ENCODE peak calls at places on chromosomes 3 and 15, in six cellular contexts. One of them, this sample, is unnamed.

GRCh38 chr3:11591401-11592266 is 52.1 kb downstream of the VGLL4 start:
- DNase-seq in fibroblast of the aortic adventitia: peak
- DNase-seq in lower leg skin: no peak
- DNase-seq in brain microvascular endothelial cell: peak
- DNase-seq in Calu3: peak
- DNase-seq in Panc1: no peak
- DNase-seq in this sample: no peak

GRCh38 chr3:39292961-39293360 is 13.1 kb upstream of the CX3CR1 start:
- DNase-seq in Panc1: no peak
- DNase-seq in fibroblast of the aortic adventitia: no peak
- DNase-seq in lower leg skin: no peak
- DNase-seq in Calu3: no peak
- DNase-seq in brain microvascular endothelial cell: no peak
- DNase-seq in this sample: no peak

GRCh38 chr15:39287322-39288195 is 293.3 kb upstream of the THBS1 start:
- DNase-seq in brain microvascular endothelial cell: peak
- DNase-seq in Calu3: no peak
- DNase-seq in Panc1: no peak
- DNase-seq in lower leg skin: no peak
- DNase-seq in fibroblast of the aortic adventitia: no peak
- DNase-seq in this sample: no peak

GRCh38 chr15:44726136-44726535 is 10.2 kb upstream of the TRIM69 start:
- DNase-seq in brain microvascular endothelial cell: no peak
- DNase-seq in fibroblast of the aortic adventitia: peak
- DNase-seq in lower leg skin: peak
- DNase-seq in Calu3: no peak
- DNase-seq in Panc1: no peak
- DNase-seq in this sample: no peak

GRCh38 chr15:89359471-89360293 is 25.1 kb upstream of the POLG start:
- DNase-seq in Panc1: no peak
- DNase-seq in brain microvascular endothelial cell: no peak
- DNase-seq in fibroblast of the aortic adventitia: no peak
- DNase-seq in lower leg skin: no peak
- DNase-seq in Calu3: no peak
- DNase-seq in this sample: no peak

GRCh38 chr15:61032600-61033286 is 196.4 kb downstream of the RORA start:
- DNase-seq in Panc1: no peak
- DNase-seq in fibroblast of the aortic adventitia: peak
- DNase-seq in lower leg skin: no peak
- DNase-seq in Calu3: no peak
- DNase-seq in brain microvascular endothelial cell: no peak
- DNase-seq in this sample: no peak

GRCh38 chr3:171939578-171939977 is 96.4 kb downstream of the TMEM212 start:
- DNase-seq in lower leg skin: no peak
- DNase-seq in Calu3: no peak
- DNase-seq in Panc1: no peak
- DNase-seq in fibroblast of the aortic adventitia: no peak
- DNase-seq in brain microvascular endothelial cell: no peak
- DNase-seq in this sample: no peak

GRCh38 chr3:53513556-53514190 is 19.3 kb downstream of the CACNA1D start:
- DNase-seq in brain microvascular endothelial cell: no peak
- DNase-seq in fibroblast of the aortic adventitia: no peak
- DNase-seq in lower leg skin: no peak
- DNase-seq in Calu3: peak
- DNase-seq in Panc1: no peak
- DNase-seq in this sample: no peak

GRCh38 chr3:127454051-127454450 is 136.5 kb downstream of the TPRA1 start:
- DNase-seq in brain microvascular endothelial cell: no peak
- DNase-seq in Calu3: no peak
- DNase-seq in fibroblast of the aortic adventitia: no peak
- DNase-seq in Panc1: no peak
- DNase-seq in lower leg skin: no peak
- DNase-seq in this sample: peak

GRCh38 chr15:32688151-32688639 is 29.6 kb upstream of the GREM1 start:
- DNase-seq in Panc1: peak
- DNase-seq in lower leg skin: no peak
- DNase-seq in fibroblast of the aortic adventitia: no peak
- DNase-seq in brain microvascular endothelial cell: peak
- DNase-seq in Calu3: peak
- DNase-seq in this sample: no peak

GRCh38 chr3:167862104-167862785 is 126.7 kb downstream of the SERPINI1 start:
- DNase-seq in lower leg skin: no peak
- DNase-seq in brain microvascular endothelial cell: no peak
- DNase-seq in Calu3: no peak
- DNase-seq in Panc1: no peak
- DNase-seq in fibroblast of the aortic adventitia: no peak
- DNase-seq in this sample: no peak

GRCh38 chr15:82585072-82585471 is 44.8 kb upstream of the RPS17 start:
- DNase-seq in Calu3: no peak
- DNase-seq in Panc1: no peak
- DNase-seq in lower leg skin: no peak
- DNase-seq in fibroblast of the aortic adventitia: peak
- DNase-seq in brain microvascular endothelial cell: peak
- DNase-seq in this sample: no peak

GRCh38 chr3:138186803-138187295 is 252 bp upstream of the ARMC8 start:
- DNase-seq in lower leg skin: peak
- DNase-seq in Panc1: no peak
- DNase-seq in brain microvascular endothelial cell: peak
- DNase-seq in Calu3: peak
- DNase-seq in fibroblast of the aortic adventitia: no peak
- DNase-seq in this sample: peak

GRCh38 chr3:63864008-63864871 is 573 bp downstream of the ATXN7 start:
- DNase-seq in lower leg skin: peak
- DNase-seq in Calu3: peak
- DNase-seq in Panc1: no peak
- DNase-seq in brain microvascular endothelial cell: no peak
- DNase-seq in fibroblast of the aortic adventitia: no peak
- DNase-seq in this sample: no peak

GRCh38 chr15:65049418-65049840 is 4.2 kb downstream of the SLC51B start:
- DNase-seq in fibroblast of the aortic adventitia: peak
- DNase-seq in brain microvascular endothelial cell: peak
- DNase-seq in Panc1: peak
- DNase-seq in Calu3: peak
- DNase-seq in lower leg skin: peak
- DNase-seq in this sample: peak

GRCh38 chr3:28376424-28376823 is 27.8 kb upstream of the AZI2 start:
- DNase-seq in fibroblast of the aortic adventitia: peak
- DNase-seq in brain microvascular endothelial cell: peak
- DNase-seq in Calu3: no peak
- DNase-seq in Panc1: no peak
- DNase-seq in lower leg skin: peak
- DNase-seq in this sample: no peak

GRCh38 chr3:105322570-105323273 is 44.0 kb upstream of the ALCAM start:
- DNase-seq in brain microvascular endothelial cell: no peak
- DNase-seq in fibroblast of the aortic adventitia: no peak
- DNase-seq in lower leg skin: no peak
- DNase-seq in Calu3: no peak
- DNase-seq in Panc1: no peak
- DNase-seq in this sample: no peak

GRCh38 chr3:117165611-117166051 is 456.1 kb downstream of the TUSC7 start:
- DNase-seq in Panc1: no peak
- DNase-seq in Calu3: no peak
- DNase-seq in brain microvascular endothelial cell: no peak
- DNase-seq in fibroblast of the aortic adventitia: no peak
- DNase-seq in lower leg skin: no peak
- DNase-seq in this sample: no peak

GRCh38 chr3:123711356-123711755 is 126.5 kb upstream of the HACD2 start:
- DNase-seq in lower leg skin: no peak
- DNase-seq in brain microvascular endothelial cell: no peak
- DNase-seq in fibroblast of the aortic adventitia: no peak
- DNase-seq in Calu3: no peak
- DNase-seq in Panc1: no peak
- DNase-seq in this sample: no peak

GRCh38 chr15:81768773-81769172 is 277.0 kb downstream of the MEX3B start:
- DNase-seq in lower leg skin: no peak
- DNase-seq in brain microvascular endothelial cell: no peak
- DNase-seq in Calu3: no peak
- DNase-seq in fibroblast of the aortic adventitia: no peak
- DNase-seq in Panc1: no peak
- DNase-seq in this sample: no peak

GRCh38 chr3:153219147-153219546 is 57.1 kb downstream of the RAP2B start:
- DNase-seq in brain microvascular endothelial cell: no peak
- DNase-seq in Calu3: no peak
- DNase-seq in Panc1: no peak
- DNase-seq in fibroblast of the aortic adventitia: peak
- DNase-seq in lower leg skin: no peak
- DNase-seq in this sample: no peak

GRCh38 chr3:176584413-176585176 is 612.7 kb downstream of the TBL1XR1 start:
- DNase-seq in brain microvascular endothelial cell: peak
- DNase-seq in Panc1: no peak
- DNase-seq in fibroblast of the aortic adventitia: peak
- DNase-seq in lower leg skin: no peak
- DNase-seq in Calu3: no peak
- DNase-seq in this sample: no peak

GRCh38 chr3:195060217-195060481 is 210.8 kb downstream of the XXYLT1 start:
- DNase-seq in lower leg skin: no peak
- DNase-seq in Panc1: no peak
- DNase-seq in brain microvascular endothelial cell: no peak
- DNase-seq in Calu3: no peak
- DNase-seq in fibroblast of the aortic adventitia: no peak
- DNase-seq in this sample: no peak

GRCh38 chr3:195059471-195060216 is 211.3 kb downstream of the XXYLT1 start:
- DNase-seq in fibroblast of the aortic adventitia: no peak
- DNase-seq in Calu3: no peak
- DNase-seq in Panc1: no peak
- DNase-seq in brain microvascular endothelial cell: no peak
- DNase-seq in lower leg skin: no peak
- DNase-seq in this sample: no peak

GRCh38 chr3:195061756-195062655 is 209.0 kb downstream of the XXYLT1 start:
- DNase-seq in brain microvascular endothelial cell: no peak
- DNase-seq in Calu3: no peak
- DNase-seq in lower leg skin: no peak
- DNase-seq in fibroblast of the aortic adventitia: no peak
- DNase-seq in Panc1: no peak
- DNase-seq in this sample: no peak

GRCh38 chr3:195059006-195059350 is 212.0 kb downstream of the XXYLT1 start:
- DNase-seq in fibroblast of the aortic adventitia: no peak
- DNase-seq in lower leg skin: no peak
- DNase-seq in Calu3: no peak
- DNase-seq in Panc1: no peak
- DNase-seq in brain microvascular endothelial cell: no peak
- DNase-seq in this sample: no peak

DNA sequence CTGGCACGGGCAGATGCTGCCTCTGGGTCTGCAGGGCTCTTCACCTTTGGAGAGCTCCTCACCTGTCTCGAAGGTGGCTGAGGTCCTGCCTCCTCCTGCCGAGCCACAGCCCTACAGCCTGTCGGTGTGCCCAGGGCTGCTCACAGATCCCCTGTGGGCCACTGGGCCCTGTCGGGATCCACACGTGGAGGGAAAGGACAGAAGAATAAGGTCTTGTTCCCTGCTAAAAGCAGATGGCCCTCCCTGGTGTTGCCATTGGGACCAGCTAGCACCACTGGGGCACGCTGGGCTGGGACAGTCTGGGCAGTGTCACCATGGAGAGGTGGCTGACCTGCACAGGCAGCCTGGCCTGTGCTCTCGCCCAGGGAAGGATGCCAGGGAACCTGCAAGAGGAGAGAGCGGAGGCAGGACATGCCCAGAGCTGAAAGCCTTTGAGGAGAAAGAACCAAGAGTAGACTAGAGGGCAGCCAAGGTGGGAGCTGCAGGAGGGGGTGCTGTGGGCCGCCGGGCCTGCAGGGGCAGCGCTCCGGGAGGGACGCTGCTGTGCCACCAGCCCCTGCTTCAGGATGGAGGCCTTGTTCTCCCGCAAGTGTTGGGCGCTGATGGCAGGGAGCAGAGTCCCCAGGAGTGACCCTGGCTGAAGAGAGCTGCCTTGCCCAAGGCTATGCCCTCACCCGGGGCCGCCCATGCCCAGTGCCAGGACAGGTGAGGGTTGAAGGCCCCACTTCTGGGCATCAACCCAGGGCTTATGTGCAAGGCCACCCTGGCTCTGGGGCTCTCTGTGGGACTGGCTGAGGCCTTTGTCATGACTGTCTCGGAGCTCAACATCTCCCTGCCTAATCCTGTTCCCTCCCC is 210.2 kb downstream of the XXYLT1 start:
- DNase-seq in fibroblast of the aortic adventitia: no peak
- DNase-seq in Calu3: no peak
- DNase-seq in lower leg skin: no peak
- DNase-seq in brain microvascular endothelial cell: no peak
- DNase-seq in Panc1: no peak
- DNase-seq in this sample: no peak
- TF ChIP-seq CTCF in fibroblast of the aortic adventitia: no peak
- TF ChIP-seq CTCF in Calu3: no peak
- TF ChIP-seq CTCF in lower leg skin: no peak
- TF ChIP-seq CTCF in brain microvascular endothelial cell: no peak
- TF ChIP-seq CTCF in Panc1: no peak
- TF ChIP-seq CTCF in this sample: no peak

GRCh38 chr3:187745201-187746058 is at the start of gene BCL6:
- DNase-seq in brain microvascular endothelial cell: peak
- DNase-seq in Calu3: peak
- DNase-seq in Panc1: peak
- DNase-seq in lower leg skin: peak
- DNase-seq in fibroblast of the aortic adventitia: peak
- DNase-seq in this sample: peak
- TF ChIP-seq CTCF in brain microvascular endothelial cell: no peak
- TF ChIP-seq CTCF in Calu3: no peak
- TF ChIP-seq CTCF in Panc1: no peak
- TF ChIP-seq CTCF in lower leg skin: no peak
- TF ChIP-seq CTCF in fibroblast of the aortic adventitia: no peak
- TF ChIP-seq CTCF in this sample: no peak

DNA sequence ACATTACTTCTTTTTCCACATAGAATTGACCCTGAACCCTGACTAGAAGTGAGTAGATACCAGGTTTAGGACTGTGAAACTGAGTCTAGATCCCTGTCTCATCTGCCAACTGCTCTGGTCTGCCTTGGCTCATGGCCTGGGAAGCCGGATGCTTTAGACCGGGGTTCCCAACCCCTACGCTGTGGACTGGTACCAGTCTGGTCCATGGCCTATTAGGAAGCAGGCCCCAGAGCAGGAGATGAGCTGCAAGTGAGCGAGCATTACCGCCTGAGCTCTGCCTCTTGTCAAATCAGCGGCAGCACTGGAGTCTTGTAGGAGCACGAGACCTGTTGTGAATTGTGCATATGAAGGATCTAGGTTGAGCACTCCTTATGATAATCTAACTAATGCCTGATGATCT is 734.2 kb downstream of the AGBL1 start:
- DNase-seq in lower leg skin: no peak
- DNase-seq in Calu3: no peak
- DNase-seq in fibroblast of the aortic adventitia: no peak
- DNase-seq in Panc1: no peak
- DNase-seq in brain microvascular endothelial cell: no peak
- DNase-seq in this sample: no peak
- TF ChIP-seq CTCF in lower leg skin: no peak
- TF ChIP-seq CTCF in Calu3: no peak
- TF ChIP-seq CTCF in fibroblast of the aortic adventitia: no peak
- TF ChIP-seq CTCF in Panc1: no peak
- TF ChIP-seq CTCF in brain microvascular endothelial cell: no peak
- TF ChIP-seq CTCF in this sample: no peak

DNA sequence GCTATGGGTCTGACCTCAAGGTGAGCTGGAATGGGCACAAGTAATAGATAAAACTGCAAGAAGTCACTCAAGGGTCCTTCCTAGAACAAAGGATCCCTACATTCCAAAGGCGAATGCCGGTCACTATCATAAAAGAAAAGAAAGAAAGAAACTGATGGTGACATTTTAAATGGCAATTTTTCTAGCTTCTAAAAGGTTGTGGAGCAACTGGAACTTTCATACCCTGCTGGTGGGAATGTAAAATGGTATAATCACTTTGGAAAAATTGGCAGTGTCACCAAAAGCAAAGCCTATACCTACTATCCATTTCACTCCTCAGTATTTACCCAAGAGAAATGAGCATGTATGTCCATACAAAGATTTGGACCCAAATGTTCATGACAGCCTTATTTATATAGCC is 4.2 kb downstream of the CCRL2 start:
- DNase-seq in lower leg skin: no peak
- DNase-seq in brain microvascular endothelial cell: no peak
- DNase-seq in Panc1: no peak
- DNase-seq in fibroblast of the aortic adventitia: no peak
- DNase-seq in Calu3: no peak
- DNase-seq in this sample: no peak
- TF ChIP-seq CTCF in lower leg skin: no peak
- TF ChIP-seq CTCF in brain microvascular endothelial cell: peak
- TF ChIP-seq CTCF in Panc1: no peak
- TF ChIP-seq CTCF in fibroblast of the aortic adventitia: no peak
- TF ChIP-seq CTCF in Calu3: no peak
- TF ChIP-seq CTCF in this sample: no peak